ENCODE peak calls at places on chromosomes 13 and 19, in four cellular contexts. D is endothelial cell, Q is left ventricle myocardium inferior, R is choroid plexus epithelial cell. P is an unnamed sample.

GRCh38 chr13:32423592-32423991 is 4.3 kb downstream of the N4BP2L1 start:
- DNase-seq in D (no peak), Q (no peak), R (no peak), P (no peak)

GRCh38 chr13:84940801-84941200 is 858.4 kb downstream of the SLITRK6 start:
- DNase-seq in D (no peak), Q (no peak), R (no peak), P (no peak)

GRCh38 chr19:39778763-39779162 is at the start of gene LEUTX:
- DNase-seq in D (no peak), Q (no peak), R (no peak), P (no peak)

GRCh38 chr13:48901786-48902185 is 73.9 kb upstream of the FNDC3A start:
- DNase-seq in D (no peak), Q (no peak), R (no peak), P (no peak)

GRCh38 chr19:1410136-1410786 is 2.9 kb downstream of the DAZAP1 start:
- DNase-seq in D (no peak), Q (no peak), R (peak), P (peak)

GRCh38 chr13:32261567-32261966 is 53.6 kb downstream of the ZAR1L start:
- DNase-seq in D (no peak), Q (peak), R (peak), P (peak)

GRCh38 chr19:54253331-54254194 is 3.5 kb downstream of the LILRB5 start:
- DNase-seq in D (no peak), Q (no peak), R (no peak), P (no peak)

GRCh38 chr19:41407271-41407670 is 9.7 kb downstream of the BCKDHA start:
- DNase-seq in D (peak), Q (no peak), R (peak), P (peak)

GRCh38 chr19:41193420-41194156 is 569 bp downstream of the CYP2S1 start:
- DNase-seq in D (no peak), Q (no peak), R (no peak), P (no peak)

GRCh38 chr13:29906432-29907011 is 56.1 kb upstream of the UBL3 start:
- DNase-seq in D (no peak), Q (no peak), R (no peak), P (no peak)

GRCh38 chr13:48042889-48043288 is 5.4 kb downstream of the NUDT15 start:
- DNase-seq in D (no peak), Q (no peak), R (no peak), P (no peak)

GRCh38 chr13:33524086-33524485 is 238.5 kb upstream of the STARD13 start:
- DNase-seq in D (no peak), Q (no peak), R (peak), P (peak)

GRCh38 chr19:38971672-38972071 is 3.9 kb downstream of the FBXO17 start:
- DNase-seq in D (no peak), Q (no peak), R (no peak), P (no peak)

GRCh38 chr19:4474504-4475136 is 2.5 kb downstream of the HDGFL2 start:
- DNase-seq in D (peak), Q (no peak), R (peak), P (peak)

GRCh38 chr13:68319384-68319783 is 1089.2 kb upstream of the PCDH9 start:
- DNase-seq in D (no peak), Q (no peak), R (no peak), P (peak)

GRCh38 chr19:29586401-29586800 is 19.7 kb upstream of the POP4 start:
- DNase-seq in D (no peak), Q (no peak), R (no peak), P (no peak)

GRCh38 chr19:46404039-46404883 is 9.1 kb downstream of the CCDC8 start:
- DNase-seq in D (peak), Q (peak), R (no peak), P (peak)

GRCh38 chr13:75635101-75635620 is 969 bp upstream of the LMO7 start:
- DNase-seq in D (peak), Q (no peak), R (peak), P (no peak)

GRCh38 chr13:27006519-27007161 is 165.0 kb downstream of the USP12 start:
- DNase-seq in D (no peak), Q (no peak), R (peak), P (no peak)